ENCODE peak calls at places on chromosomes 16 and 17, in nine cellular contexts. One of them, this sample, is unnamed.

GRCh38 chr17:8785547-8786412 is 13.4 kb downstream of the MFSD6L start:
- DNase-seq in spleen: peak; percentile 86
- DNase-seq in A549: peak; percentile 69
- DNase-seq in ovary: peak; percentile 65
- DNase-seq in suprapubic skin: no peak
- DNase-seq in esophagus muscularis mucosa: peak; percentile 95
- DNase-seq in right lobe of liver: peak; percentile 81
- DNase-seq in endothelial cell of umbilical vein: peak; percentile 70
- DNase-seq in Peyer's patch: peak; percentile 79
- DNase-seq in this sample: no peak

GRCh38 chr16:29990883-29991570 is 4.4 kb downstream of the HIRIP3 start:
- DNase-seq in spleen: peak; percentile 73
- DNase-seq in A549: no peak
- DNase-seq in ovary: no peak
- DNase-seq in suprapubic skin: no peak
- DNase-seq in esophagus muscularis mucosa: no peak
- DNase-seq in right lobe of liver: peak; percentile 39
- DNase-seq in endothelial cell of umbilical vein: no peak
- DNase-seq in Peyer's patch: no peak
- DNase-seq in this sample: no peak

GRCh38 chr17:65283704-65284103 is 146.5 kb downstream of the RGS9 start:
- DNase-seq in spleen: no peak
- DNase-seq in A549: no peak
- DNase-seq in ovary: no peak
- DNase-seq in suprapubic skin: no peak
- DNase-seq in esophagus muscularis mucosa: no peak
- DNase-seq in right lobe of liver: no peak
- DNase-seq in endothelial cell of umbilical vein: peak; percentile 73
- DNase-seq in Peyer's patch: no peak
- DNase-seq in this sample: no peak

GRCh38 chr16:74305978-74306784 is 9.6 kb downstream of the PSMD7 start:
- DNase-seq in spleen: no peak
- DNase-seq in A549: no peak
- DNase-seq in ovary: no peak
- DNase-seq in suprapubic skin: peak; percentile 3
- DNase-seq in esophagus muscularis mucosa: no peak
- DNase-seq in right lobe of liver: no peak
- DNase-seq in endothelial cell of umbilical vein: no peak
- DNase-seq in Peyer's patch: no peak
- DNase-seq in this sample: no peak

GRCh38 chr17:20852541-20853370 is 190.1 kb downstream of the USP22 start:
- DNase-seq in spleen: peak; percentile 72
- DNase-seq in A549: no peak
- DNase-seq in ovary: peak; percentile 44
- DNase-seq in suprapubic skin: no peak
- DNase-seq in esophagus muscularis mucosa: no peak
- DNase-seq in right lobe of liver: no peak
- DNase-seq in endothelial cell of umbilical vein: no peak
- DNase-seq in Peyer's patch: no peak
- DNase-seq in this sample: peak; percentile 59

GRCh38 chr16:89958068-89958467 is 9.5 kb downstream of the DEF8 start:
- DNase-seq in spleen: peak; percentile 75
- DNase-seq in A549: peak; percentile 58
- DNase-seq in ovary: no peak
- DNase-seq in suprapubic skin: no peak
- DNase-seq in esophagus muscularis mucosa: no peak
- DNase-seq in right lobe of liver: no peak
- DNase-seq in endothelial cell of umbilical vein: peak; percentile 43
- DNase-seq in Peyer's patch: no peak
- DNase-seq in this sample: no peak

GRCh38 chr17:79531696-79532095 is 79.2 kb downstream of the RBFOX3 start:
- DNase-seq in spleen: peak; percentile 36
- DNase-seq in A549: no peak
- DNase-seq in ovary: no peak
- DNase-seq in suprapubic skin: no peak
- DNase-seq in esophagus muscularis mucosa: no peak
- DNase-seq in right lobe of liver: no peak
- DNase-seq in endothelial cell of umbilical vein: no peak
- DNase-seq in Peyer's patch: no peak
- DNase-seq in this sample: peak; percentile 39

GRCh38 chr16:15665107-15665506 is 15.1 kb downstream of the NDE1 start:
- DNase-seq in spleen: peak; percentile 6
- DNase-seq in A549: no peak
- DNase-seq in ovary: no peak
- DNase-seq in suprapubic skin: no peak
- DNase-seq in esophagus muscularis mucosa: no peak
- DNase-seq in right lobe of liver: no peak
- DNase-seq in endothelial cell of umbilical vein: no peak
- DNase-seq in Peyer's patch: no peak
- DNase-seq in this sample: no peak

DNA sequence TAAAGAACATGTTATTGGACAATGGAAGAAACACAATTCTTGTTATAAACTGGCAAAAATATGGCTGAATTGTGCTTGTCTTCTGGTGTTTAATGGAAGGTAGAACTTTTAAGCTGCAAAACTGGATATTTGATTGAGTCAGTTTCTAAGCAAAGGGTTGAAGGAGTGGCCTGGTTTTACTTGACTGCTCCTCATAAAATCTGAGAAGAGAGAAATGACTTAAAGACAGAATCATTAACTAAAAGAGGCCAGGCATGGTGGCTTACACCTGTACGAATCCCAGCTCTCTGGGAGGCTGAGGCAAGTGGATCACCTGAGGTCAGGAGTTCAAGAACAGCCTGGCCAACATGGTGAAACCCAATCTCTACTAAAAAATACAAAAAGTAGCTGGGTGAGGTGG is 770.7 kb downstream of the CDH11 start:
- DNase-seq in spleen: no peak
- DNase-seq in A549: no peak
- DNase-seq in ovary: no peak
- DNase-seq in suprapubic skin: no peak
- DNase-seq in esophagus muscularis mucosa: no peak
- DNase-seq in right lobe of liver: no peak
- DNase-seq in endothelial cell of umbilical vein: no peak
- DNase-seq in Peyer's patch: no peak
- DNase-seq in this sample: no peak
- TF ChIP-seq POLR2A in spleen: no peak
- TF ChIP-seq POLR2A in A549: no peak
- TF ChIP-seq POLR2A in ovary: no peak
- TF ChIP-seq POLR2A in suprapubic skin: no peak
- TF ChIP-seq POLR2A in esophagus muscularis mucosa: no peak
- TF ChIP-seq POLR2A in right lobe of liver: no peak
- TF ChIP-seq POLR2A in endothelial cell of umbilical vein: no peak
- TF ChIP-seq POLR2A in Peyer's patch: no peak
- TF ChIP-seq POLR2A in this sample: no peak

DNA sequence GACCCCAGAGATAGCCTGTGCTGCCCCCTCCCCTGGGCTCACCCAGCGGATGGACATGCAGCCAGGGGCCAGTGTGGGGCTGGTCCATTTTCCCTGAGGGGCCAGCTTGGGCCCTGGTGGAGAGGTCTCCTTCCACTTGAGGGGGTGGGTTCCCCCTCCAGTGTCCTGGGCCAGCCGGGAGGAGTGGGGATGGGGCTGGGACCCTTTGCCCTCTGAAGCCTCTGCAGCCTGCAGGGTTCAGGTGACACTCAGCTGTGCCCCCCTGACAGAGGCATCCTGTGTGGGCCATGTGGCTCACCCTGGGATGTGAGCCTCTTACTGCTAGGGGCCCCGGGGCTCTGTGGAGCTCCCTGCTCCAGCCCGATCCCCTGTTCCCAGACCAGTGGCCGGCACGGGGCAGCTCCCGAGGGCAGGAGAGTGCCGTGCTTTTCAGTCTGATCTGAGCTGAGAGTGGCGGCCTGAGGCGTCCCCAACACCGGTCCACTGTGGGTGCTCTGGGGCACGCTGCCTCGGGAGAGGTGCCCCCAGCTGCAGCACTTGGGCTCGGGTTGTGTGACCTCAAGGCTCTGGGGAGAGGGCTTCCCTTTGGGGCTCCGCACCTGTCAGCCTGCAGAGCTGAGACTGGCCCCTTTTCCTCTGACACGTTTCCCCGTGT is 427 bp upstream of the GNG13 start:
- DNase-seq in spleen: no peak
- DNase-seq in A549: no peak
- DNase-seq in ovary: no peak
- DNase-seq in suprapubic skin: no peak
- DNase-seq in esophagus muscularis mucosa: no peak
- DNase-seq in right lobe of liver: no peak
- DNase-seq in endothelial cell of umbilical vein: no peak
- DNase-seq in Peyer's patch: no peak
- DNase-seq in this sample: peak; percentile 59
- H3K4me3 ChIP-seq in spleen: no peak overlapping the region
- H3K4me3 ChIP-seq in A549: no peak overlapping the region
- H3K4me3 ChIP-seq in ovary: no peak overlapping the region
- H3K4me3 ChIP-seq in suprapubic skin: no peak overlapping the region
- H3K4me3 ChIP-seq in esophagus muscularis mucosa: no peak overlapping the region
- H3K4me3 ChIP-seq in right lobe of liver: no peak overlapping the region
- H3K4me3 ChIP-seq in endothelial cell of umbilical vein: no peak overlapping the region
- H3K4me3 ChIP-seq in Peyer's patch: no peak overlapping the region
- H3K4me3 ChIP-seq in this sample: no peak overlapping the region

GRCh38 chr17:57375040-57375769 is 118.9 kb downstream of the MSI2 start:
- DNase-seq in spleen: no peak
- DNase-seq in A549: no peak
- DNase-seq in ovary: no peak
- DNase-seq in suprapubic skin: no peak
- DNase-seq in esophagus muscularis mucosa: no peak
- DNase-seq in right lobe of liver: no peak
- DNase-seq in endothelial cell of umbilical vein: no peak
- DNase-seq in Peyer's patch: no peak
- DNase-seq in this sample: no peak

GRCh38 chr17:57375770-57376181 is 119.5 kb downstream of the MSI2 start:
- DNase-seq in spleen: no peak
- DNase-seq in A549: no peak
- DNase-seq in ovary: no peak
- DNase-seq in suprapubic skin: no peak
- DNase-seq in esophagus muscularis mucosa: no peak
- DNase-seq in right lobe of liver: no peak
- DNase-seq in endothelial cell of umbilical vein: no peak
- DNase-seq in Peyer's patch: no peak
- DNase-seq in this sample: peak; percentile 13

GRCh38 chr17:57377094-57377493 is 120.8 kb downstream of the MSI2 start:
- DNase-seq in spleen: no peak
- DNase-seq in A549: peak; percentile 59
- DNase-seq in ovary: no peak
- DNase-seq in suprapubic skin: no peak
- DNase-seq in esophagus muscularis mucosa: no peak
- DNase-seq in right lobe of liver: peak; percentile 92
- DNase-seq in endothelial cell of umbilical vein: no peak
- DNase-seq in Peyer's patch: no peak
- DNase-seq in this sample: peak; percentile 28

GRCh38 chr17:57380055-57380356 is 123.7 kb downstream of the MSI2 start:
- DNase-seq in spleen: no peak
- DNase-seq in A549: no peak
- DNase-seq in ovary: no peak
- DNase-seq in suprapubic skin: no peak
- DNase-seq in esophagus muscularis mucosa: no peak
- DNase-seq in right lobe of liver: no peak
- DNase-seq in endothelial cell of umbilical vein: no peak
- DNase-seq in Peyer's patch: no peak
- DNase-seq in this sample: peak; percentile 19

GRCh38 chr17:57379237-57380054 is 123.1 kb downstream of the MSI2 start:
- DNase-seq in spleen: no peak
- DNase-seq in A549: no peak
- DNase-seq in ovary: no peak
- DNase-seq in suprapubic skin: no peak
- DNase-seq in esophagus muscularis mucosa: no peak
- DNase-seq in right lobe of liver: no peak
- DNase-seq in endothelial cell of umbilical vein: peak; percentile 67
- DNase-seq in Peyer's patch: no peak
- DNase-seq in this sample: no peak
- H3K27ac ChIP-seq in spleen: peak overlapping the region; percentile 61
- H3K27ac ChIP-seq in A549: peak overlapping the region; percentile 89
- H3K27ac ChIP-seq in ovary: peak overlapping the region; percentile 60
- H3K27ac ChIP-seq in suprapubic skin: no peak overlapping the region
- H3K27ac ChIP-seq in esophagus muscularis mucosa: no peak overlapping the region
- H3K27ac ChIP-seq in right lobe of liver: no peak overlapping the region
- H3K27ac ChIP-seq in endothelial cell of umbilical vein: peak overlapping the region; percentile 33
- H3K27ac ChIP-seq in Peyer's patch: no peak overlapping the region
- H3K27ac ChIP-seq in this sample: no peak overlapping the region

GRCh38 chr16:69565611-69566436 is at the start of gene NFAT5:
- DNase-seq in spleen: peak; percentile 97
- DNase-seq in A549: peak; percentile 72
- DNase-seq in ovary: peak; percentile 89
- DNase-seq in suprapubic skin: peak; percentile 92
- DNase-seq in esophagus muscularis mucosa: peak; percentile 96
- DNase-seq in right lobe of liver: peak; percentile 93
- DNase-seq in endothelial cell of umbilical vein: peak; percentile 94
- DNase-seq in Peyer's patch: peak; percentile 96
- DNase-seq in this sample: peak; percentile 92

GRCh38 chr16:69561901-69562300 is 3.9 kb upstream of the NFAT5 start:
- DNase-seq in spleen: no peak
- DNase-seq in A549: no peak
- DNase-seq in ovary: no peak
- DNase-seq in suprapubic skin: no peak
- DNase-seq in esophagus muscularis mucosa: no peak
- DNase-seq in right lobe of liver: no peak
- DNase-seq in endothelial cell of umbilical vein: no peak
- DNase-seq in Peyer's patch: no peak
- DNase-seq in this sample: no peak

GRCh38 chr16:69562818-69563217 is 2.9 kb upstream of the NFAT5 start:
- DNase-seq in spleen: no peak
- DNase-seq in A549: no peak
- DNase-seq in ovary: no peak
- DNase-seq in suprapubic skin: no peak
- DNase-seq in esophagus muscularis mucosa: no peak
- DNase-seq in right lobe of liver: no peak
- DNase-seq in endothelial cell of umbilical vein: no peak
- DNase-seq in Peyer's patch: no peak
- DNase-seq in this sample: no peak

GRCh38 chr16:69564845-69565610 is 738 bp upstream of the NFAT5 start:
- DNase-seq in spleen: no peak
- DNase-seq in A549: no peak
- DNase-seq in ovary: no peak
- DNase-seq in suprapubic skin: no peak
- DNase-seq in esophagus muscularis mucosa: no peak
- DNase-seq in right lobe of liver: no peak
- DNase-seq in endothelial cell of umbilical vein: peak; percentile 49
- DNase-seq in Peyer's patch: no peak
- DNase-seq in this sample: no peak

DNA sequence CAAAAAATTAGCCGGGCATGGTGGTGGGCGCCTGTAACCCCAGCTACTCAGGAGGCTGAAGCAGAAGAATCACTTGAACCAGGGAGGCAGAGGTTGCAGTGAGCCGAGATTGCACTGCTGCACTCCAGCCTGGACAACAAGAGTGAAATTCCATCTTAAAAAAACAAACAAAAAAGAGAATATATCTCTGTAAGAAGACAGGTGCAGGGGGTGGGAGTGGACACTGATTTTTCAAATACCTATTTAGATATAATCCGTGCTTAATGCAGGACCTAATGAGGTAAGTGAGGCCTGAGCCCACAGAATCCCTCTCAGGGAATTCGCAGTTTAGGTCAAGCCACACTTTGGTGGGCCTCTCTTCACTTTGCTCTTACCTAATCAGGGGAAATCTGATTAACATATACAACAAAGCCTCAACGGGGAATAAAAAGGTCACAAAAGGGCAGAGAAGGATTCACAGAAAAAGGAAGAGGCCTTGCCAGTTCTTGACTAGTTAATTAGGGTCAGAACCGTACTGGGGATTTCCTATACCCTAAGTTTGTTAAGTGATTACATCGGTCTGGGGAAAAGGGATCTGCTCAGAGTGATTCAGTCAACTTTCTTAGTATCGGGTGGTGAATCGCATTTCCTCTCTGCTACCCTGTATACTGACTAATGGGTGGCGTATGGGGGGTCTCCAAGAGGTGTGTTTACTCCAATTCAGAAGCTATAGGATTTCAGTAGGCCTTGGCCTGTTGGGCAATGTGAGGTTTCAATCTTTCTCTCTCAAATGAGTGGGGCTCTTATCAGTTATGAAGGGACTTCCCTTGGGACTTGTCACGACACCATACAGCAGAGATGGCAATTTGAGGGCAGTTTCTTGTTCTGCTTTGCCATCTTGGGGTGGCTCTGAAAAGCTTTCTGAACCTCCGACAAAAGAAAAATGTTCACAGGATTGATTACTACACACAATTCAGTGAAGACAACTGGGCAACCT is 1.9 kb upstream of the NFAT5 start:
- DNase-seq in spleen: no peak
- DNase-seq in A549: no peak
- DNase-seq in ovary: no peak
- DNase-seq in suprapubic skin: no peak
- DNase-seq in esophagus muscularis mucosa: no peak
- DNase-seq in right lobe of liver: no peak
- DNase-seq in endothelial cell of umbilical vein: peak; percentile 69
- DNase-seq in Peyer's patch: no peak
- DNase-seq in this sample: no peak
- TF ChIP-seq POLR2A in spleen: no peak
- TF ChIP-seq POLR2A in A549: no peak
- TF ChIP-seq POLR2A in ovary: no peak
- TF ChIP-seq POLR2A in suprapubic skin: no peak
- TF ChIP-seq POLR2A in esophagus muscularis mucosa: no peak
- TF ChIP-seq POLR2A in right lobe of liver: no peak
- TF ChIP-seq POLR2A in endothelial cell of umbilical vein: peak; percentile 21
- TF ChIP-seq POLR2A in Peyer's patch: no peak
- TF ChIP-seq POLR2A in this sample: no peak